ENCODE peak calls at places on chromosomes 11 and 22, in ten cellular contexts. M is endothelial cell, C is HEK293T, U is heart right ventricle, Y is NCI-H774, B is amygdala, G is HAP-1, P is caudate nucleus, I is Panc1, S is A549. W is an unnamed sample.
A peak's percentile ranks its signal among the peaks of the same experiment; 100 is the strongest.

GRCh38 chr11:28629235-28629634 is 521.0 kb downstream of the METTL15 start:
- DNase-seq in M (no peak), C (no peak), U (no peak), Y (no peak), B (no peak), G (no peak), P (no peak), I (no peak), S (no peak), W (no peak)

GRCh38 chr11:19972637-19973036 is 187.6 kb downstream of the DBX1 start:
- DNase-seq in M (no peak), C (no peak), U (no peak), Y (no peak), B (no peak), G (no peak), P (no peak), I (no peak), S (no peak), W (no peak)

GRCh38 chr22:44892243-44892642 is 117.6 kb downstream of the PHF21B start:
- DNase-seq in M (no peak), C (no peak), U (no peak), Y (no peak), B (no peak), G (no peak), P (no peak), I (no peak), S (no peak), W (no peak)

GRCh38 chr11:1168721-1169161 is 11.0 kb downstream of the MUC5AC start:
- DNase-seq in M (no peak), C (no peak), U (no peak), Y (no peak), B (no peak), G (no peak), P (no peak), I (no peak), S (no peak), W (no peak)

GRCh38 chr11:41414771-41415440 is 44.5 kb downstream of the LRRC4C start:
- DNase-seq in M (no peak), C (no peak), U (no peak), Y (no peak), B (no peak), G (no peak), P (no peak), I (no peak), S (no peak), W (no peak)

GRCh38 chr11:44565746-44566558 is 489 bp downstream of the CD82 start:
- DNase-seq in M (no peak), C (no peak), U (peak; percentile 20), Y (peak; percentile 25), B (no peak), G (no peak), P (no peak), I (no peak), S (no peak), W (no peak)

GRCh38 chr22:37983860-37984791 is at the start of gene SOX10:
- DNase-seq in M (no peak), C (no peak), U (no peak), Y (no peak), B (peak; percentile 55), G (no peak), P (peak; percentile 84), I (no peak), S (no peak), W (no peak)

GRCh38 chr22:44180706-44181032 is at the start of gene PARVG:
- DNase-seq in M (no peak), C (peak; percentile 30), U (no peak), Y (no peak), B (no peak), G (no peak), P (no peak), I (no peak), S (no peak), W (no peak)

GRCh38 chr11:2730323-2731284 is 30.8 kb upstream of the KCNQ1OT1 start:
- DNase-seq in M (no peak), C (no peak), U (no peak), Y (no peak), B (no peak), G (no peak), P (peak; percentile 30), I (no peak), S (no peak), W (no peak)

GRCh38 chr11:69435161-69435990 is 46.1 kb upstream of the LINC01488 start:
- DNase-seq in M (no peak), C (no peak), U (no peak), Y (no peak), B (no peak), G (peak; percentile 57), P (no peak), I (no peak), S (no peak), W (no peak)

GRCh38 chr11:10122337-10123197 is 171.5 kb downstream of the SBF2 start:
- DNase-seq in M (no peak), C (no peak), U (no peak), Y (no peak), B (no peak), G (no peak), P (no peak), I (no peak), S (peak; percentile 31), W (no peak)

GRCh38 chr11:89443366-89444303 is 47.5 kb downstream of the NOX4 start:
- DNase-seq in M (no peak), C (no peak), U (no peak), Y (peak; percentile 17), B (no peak), G (no peak), P (no peak), I (no peak), S (no peak), W (no peak)

GRCh38 chr11:112689851-112690250 is 271.4 kb upstream of the NCAM1 start:
- DNase-seq in M (no peak), C (no peak), U (no peak), Y (no peak), B (no peak), G (no peak), P (no peak), I (no peak), S (no peak), W (no peak)

W was measured in activated T-helper 1 cell treated with Interleukin-2 at 50 U/mL for 16 hours.